ENCODE peak calls at places on chromosome X, in five cellular contexts. B, G, S, R and F are unnamed samples.

GRCh38 chrX:132532955-132533354 is 44.1 kb upstream of the MBNL3 start:
- DNase-seq in B (peak; percentile 82), G (no peak), S (no peak), R (no peak), F (no peak)

GRCh38 chrX:56833626-56834025 is 104.6 kb downstream of the NBDY start:
- DNase-seq in B (no peak), G (no peak), S (no peak), R (no peak), F (no peak)

GRCh38 chrX:123422875-123423274 is 238.8 kb downstream of the GRIA3 start:
- DNase-seq in B (peak; percentile 44), G (peak; percentile 6), S (no peak), R (peak; percentile 31), F (no peak)

GRCh38 chrX:110733166-110733565 is 62.5 kb downstream of the CHRDL1 start:
- DNase-seq in B (no peak), G (no peak), S (no peak), R (no peak), F (no peak)

GRCh38 chrX:107552976-107553375 is 75.3 kb upstream of the PRPS1 start:
- DNase-seq in B (no peak), G (no peak), S (no peak), R (no peak), F (no peak)

GRCh38 chrX:133776072-133776471 is 209.3 kb downstream of the GPC3 start:
- DNase-seq in B (peak; percentile 9), G (peak; percentile 38), S (no peak), R (no peak), F (no peak)

GRCh38 chrX:72245461-72246089 is 6.7 kb upstream of the ERCC6L start:
- DNase-seq in B (peak; percentile 64), G (peak; percentile 67), S (no peak), R (peak; percentile 40), F (peak; percentile 41)

GRCh38 chrX:54357414-54358377 is at the start of gene WNK3:
- DNase-seq in B (peak; percentile 77), G (no peak), S (no peak), R (peak; percentile 78), F (peak; percentile 71)

GRCh38 chrX:15908891-15909290 is 54.3 kb upstream of the AP1S2 start:
- DNase-seq in B (no peak), G (no peak), S (no peak), R (no peak), F (no peak)

GRCh38 chrX:43556207-43556606 is 99.9 kb upstream of the MAOA start:
- DNase-seq in B (no peak), G (no peak), S (no peak), R (no peak), F (no peak)

GRCh38 chrX:43562372-43562771 is 93.7 kb upstream of the MAOA start:
- DNase-seq in B (peak; percentile 56), G (no peak), S (no peak), R (no peak), F (no peak)

GRCh38 chrX:43559643-43560042 is 96.5 kb upstream of the MAOA start:
- DNase-seq in B (peak; percentile 59), G (peak; percentile 11), S (no peak), R (no peak), F (peak; percentile 11)

GRCh38 chrX:43560247-43560946 is 95.7 kb upstream of the MAOA start:
- DNase-seq in B (no peak), G (no peak), S (no peak), R (no peak), F (no peak)

DNA sequence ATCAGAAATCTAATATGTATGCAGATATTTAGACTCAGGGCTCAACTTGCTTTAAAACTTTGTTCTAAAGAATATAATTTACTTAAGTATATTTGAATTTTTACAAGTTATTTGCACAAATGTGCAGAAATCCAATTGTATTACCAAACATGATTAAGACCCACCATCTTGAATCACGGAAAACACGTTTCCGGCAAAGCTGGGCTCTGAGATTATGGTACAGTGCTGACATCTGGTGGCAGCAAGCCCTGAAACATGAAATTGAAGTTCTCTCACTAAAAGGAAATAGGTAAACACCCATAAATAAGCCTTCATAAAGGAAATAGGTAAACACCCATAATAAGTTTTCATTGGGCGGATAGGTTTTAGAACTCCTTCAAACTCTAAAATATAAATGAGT is 98.3 kb upstream of the MAOA start:
- DNase-seq in B (peak; percentile 72), G (peak; percentile 45), S (no peak), R (peak; percentile 30), F (peak; percentile 37)
- TF ChIP-seq CTCF in B (peak; percentile 46), G (peak; percentile 71), S (peak; percentile 62), R (peak; percentile 77), F (peak; percentile 91)

GRCh38 chrX:121333942-121334341 is 286.5 kb downstream of the GLUD2 start:
- DNase-seq in B (no peak), G (no peak), S (no peak), R (no peak), F (no peak)
- TF ChIP-seq CTCF in B (no peak), G (no peak), S (peak; percentile 23), R (no peak), F (peak; percentile 18)

GRCh38 chrX:140664939-140665338 is 44.6 kb upstream of the LINC00632 start:
- DNase-seq in B (peak; percentile 37), G (peak; percentile 8), S (no peak), R (no peak), F (no peak)

DNA sequence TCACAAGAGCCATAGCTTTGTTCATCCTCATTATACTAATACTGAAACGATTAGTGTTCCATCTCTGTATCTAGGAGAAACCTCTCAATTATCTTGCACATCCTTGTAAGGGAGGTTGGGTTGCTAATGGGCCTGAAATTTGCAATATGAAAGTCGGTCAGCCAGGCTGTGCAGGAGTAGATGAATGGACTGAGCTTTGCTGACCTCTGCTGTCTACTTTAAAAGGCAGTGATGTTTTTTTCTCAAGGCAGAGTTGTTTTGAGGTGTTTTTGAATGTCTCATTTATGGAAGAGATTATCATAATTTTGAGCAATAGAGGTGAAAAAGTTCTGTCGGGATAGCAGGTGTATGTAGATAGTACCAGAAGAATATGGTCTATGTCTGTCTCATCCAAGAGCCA is 47.9 kb upstream of the LINC00632 start:
- DNase-seq in B (peak; percentile 2), G (no peak), S (no peak), R (no peak), F (no peak)
- TF ChIP-seq CTCF in B (peak; percentile 20), G (no peak), S (peak; percentile 7), R (peak; percentile 43), F (peak; percentile 48)

DNA sequence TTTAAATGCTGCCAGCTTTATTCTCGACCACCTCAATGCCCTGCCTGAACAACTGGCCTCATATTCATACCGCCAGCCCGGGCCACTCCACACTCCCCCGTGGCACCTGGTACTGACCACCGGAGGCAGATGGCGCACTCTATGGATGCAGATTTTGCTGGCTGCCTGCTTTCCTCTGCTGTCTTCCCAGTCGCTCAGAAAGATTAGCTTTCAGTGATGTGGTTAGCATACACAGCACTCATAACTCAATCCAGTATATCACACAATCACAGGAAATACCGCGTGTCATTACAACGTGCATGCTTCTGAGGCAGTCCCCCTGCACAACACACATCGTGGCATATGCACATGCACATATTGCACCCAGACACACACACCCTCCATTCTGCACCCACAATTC is 147.2 kb upstream of the BCOR start:
- DNase-seq in B (peak; percentile 23), G (no peak), S (no peak), R (no peak), F (no peak)
- TF ChIP-seq CTCF in B (no peak), G (no peak), S (no peak), R (no peak), F (no peak)